ENCODE peak calls at places on chromosome 16, in seven cellular contexts. R, C, F, B, Z, M and K are unnamed samples.

GRCh38 chr16:68939921-68940320 is 96.6 kb downstream of the TANGO6 start:
- DNase-seq in R (no peak), C (no peak), F (no peak), B (no peak), Z (no peak), M (no peak), K (no peak)

GRCh38 chr16:69166946-69167930 is 19.7 kb upstream of the SNTB2 start:
- DNase-seq in R (no peak), C (no peak), F (no peak), B (peak), Z (no peak), M (peak), K (no peak)

GRCh38 chr16:5412721-5413120 is 315.1 kb upstream of the EEF2KMT start:
- DNase-seq in R (no peak), C (no peak), F (no peak), B (no peak), Z (peak), M (no peak), K (no peak)

GRCh38 chr16:69890114-69890890 is 60.8 kb upstream of the CLEC18A start:
- DNase-seq in R (peak), C (no peak), F (peak), B (peak), Z (peak), M (no peak), K (no peak)

GRCh38 chr16:74778646-74779045 is 4.0 kb upstream of the FA2H start:
- DNase-seq in R (peak), C (no peak), F (no peak), B (no peak), Z (no peak), M (no peak), K (no peak)

GRCh38 chr16:13264749-13265552 is 363.6 kb downstream of the SHISA9 start:
- DNase-seq in R (no peak), C (no peak), F (no peak), B (no peak), Z (no peak), M (no peak), K (no peak)

GRCh38 chr16:49333268-49333597 is 40.4 kb upstream of the C16orf78 start:
- DNase-seq in R (no peak), C (no peak), F (no peak), B (no peak), Z (no peak), M (no peak), K (no peak)

GRCh38 chr16:81583893-81584705 is 139.5 kb downstream of the CMIP start:
- DNase-seq in R (no peak), C (peak), F (no peak), B (peak), Z (no peak), M (no peak), K (peak)

GRCh38 chr16:7792346-7792745 is 459.7 kb downstream of the RBFOX1 start:
- DNase-seq in R (no peak), C (no peak), F (no peak), B (no peak), Z (no peak), M (no peak), K (no peak)

GRCh38 chr16:51982715-51983680 is 563.9 kb downstream of the TOX3 start:
- DNase-seq in R (no peak), C (no peak), F (no peak), B (peak), Z (peak), M (peak), K (peak)

GRCh38 chr16:16083421-16084156 is 134.2 kb downstream of the ABCC1 start:
- DNase-seq in R (no peak), C (no peak), F (no peak), B (peak), Z (no peak), M (peak), K (peak)

GRCh38 chr16:10561001-10561400 is 19.4 kb downstream of the EMP2 start:
- DNase-seq in R (no peak), C (no peak), F (no peak), B (no peak), Z (no peak), M (no peak), K (no peak)

GRCh38 chr16:57480127-57480753 is 6.1 kb downstream of the DOK4 start:
- DNase-seq in R (no peak), C (peak), F (no peak), B (no peak), Z (no peak), M (peak), K (peak)

GRCh38 chr16:20849587-20850390 is 43.5 kb downstream of the REXO5 start:
- DNase-seq in R (peak), C (peak), F (peak), B (peak), Z (peak), M (peak), K (peak)

GRCh38 chr16:81730090-81731051 is 48.7 kb upstream of the PLCG2 start:
- DNase-seq in R (peak), C (peak), F (peak), B (peak), Z (peak), M (peak), K (peak)

GRCh38 chr16:50326835-50327465 is 41.8 kb downstream of the BRD7 start:
- DNase-seq in R (no peak), C (no peak), F (no peak), B (peak), Z (no peak), M (peak), K (no peak)

GRCh38 chr16:88988980-88989791 is 12.2 kb upstream of the CBFA2T3 start:
- DNase-seq in R (no peak), C (no peak), F (no peak), B (no peak), Z (no peak), M (no peak), K (no peak)

GRCh38 chr16:14110728-14111251 is 39.7 kb downstream of the MRTFB start:
- DNase-seq in R (no peak), C (no peak), F (no peak), B (no peak), Z (no peak), M (no peak), K (no peak)

GRCh38 chr16:56514845-56515244 is 5.0 kb downstream of the BBS2 start:
- DNase-seq in R (no peak), C (no peak), F (no peak), B (peak), Z (no peak), M (no peak), K (no peak)

DNA sequence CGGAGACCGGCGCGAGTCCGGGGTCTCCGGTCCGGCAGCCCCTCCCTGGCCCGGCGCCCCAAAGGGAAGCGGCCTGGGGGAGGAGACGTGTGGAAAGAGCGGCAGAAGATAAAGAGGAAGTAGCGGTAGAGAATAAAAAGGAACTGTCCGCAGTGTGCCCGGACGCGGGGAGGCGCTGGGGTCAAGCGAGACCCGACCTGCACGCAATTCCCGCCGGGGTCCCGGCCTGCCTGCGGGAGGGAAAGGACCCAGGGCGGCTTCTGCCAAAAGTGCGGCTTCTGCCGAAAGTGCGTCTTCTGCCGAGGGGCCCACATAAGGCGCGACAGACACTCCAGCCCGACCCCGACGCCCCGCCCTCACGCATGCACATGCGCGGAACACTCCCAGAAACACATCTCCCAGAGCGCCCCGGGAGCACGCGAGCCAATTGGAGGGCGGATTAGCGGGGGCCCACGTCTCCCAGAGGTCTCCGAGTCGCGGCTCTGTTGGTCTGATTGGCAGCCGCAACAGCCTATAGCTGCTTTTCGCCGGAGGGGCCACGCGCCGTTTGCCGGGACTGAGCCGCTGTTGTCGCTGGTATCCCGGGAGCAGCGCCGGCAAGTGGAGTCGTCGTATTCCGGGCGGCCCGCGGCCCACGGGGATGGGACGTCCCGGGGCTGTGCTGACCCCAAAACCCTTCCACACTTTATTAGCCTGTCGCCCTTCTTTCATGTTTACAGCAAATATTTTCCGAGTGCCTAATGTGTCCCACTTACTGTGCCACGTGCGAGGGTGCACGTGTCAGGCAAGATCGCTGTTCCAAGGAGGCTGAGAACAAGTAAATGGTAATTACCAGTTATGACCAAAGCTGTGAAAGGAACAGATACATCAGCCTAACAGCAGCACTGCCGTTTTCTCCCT is 8.0 kb upstream of the MEFV start:
- DNase-seq in R (peak), C (peak), F (peak), B (peak), Z (peak), M (peak), K (peak)
- TF ChIP-seq CTCF in R (peak), C (peak), F (no peak), B (peak), Z (no peak), M (peak), K (no peak)

GRCh38 chr16:67339453-67339852 is 12.8 kb downstream of the LRRC36 start:
- DNase-seq in R (no peak), C (no peak), F (no peak), B (peak), Z (no peak), M (no peak), K (no peak)
- TF ChIP-seq CTCF in R (peak), C (no peak), F (no peak), B (no peak), Z (no peak), M (peak), K (no peak)

DNA sequence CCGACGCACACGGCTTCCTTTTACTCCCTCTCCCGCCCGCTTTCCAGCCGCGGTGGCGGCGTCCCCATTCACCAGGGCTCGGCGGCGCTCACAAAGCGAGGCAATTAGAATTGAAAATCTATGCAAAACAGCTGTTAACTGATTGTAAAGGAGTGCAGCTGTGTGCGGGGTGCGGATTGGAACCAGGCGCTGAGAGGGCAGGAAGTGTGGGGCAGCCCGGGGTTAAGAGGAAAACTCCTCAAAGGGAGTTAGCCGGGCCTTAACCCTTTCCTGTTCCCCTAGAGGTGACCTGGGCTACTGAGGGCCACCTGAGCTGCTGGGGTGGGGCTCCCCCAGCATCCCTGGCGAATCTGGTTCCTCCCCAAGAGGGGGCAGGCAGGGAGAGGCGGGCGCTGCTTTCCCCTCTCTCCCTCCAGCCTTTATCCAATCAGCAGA is 5.8 kb upstream of the GSE1 start:
- DNase-seq in R (no peak), C (no peak), F (no peak), B (no peak), Z (peak), M (no peak), K (no peak)
- TF ChIP-seq CTCF in R (no peak), C (no peak), F (no peak), B (no peak), Z (no peak), M (peak), K (no peak)

GRCh38 chr16:85278851-85279250 is 166.6 kb upstream of the CIBAR2 start:
- DNase-seq in R (no peak), C (no peak), F (no peak), B (no peak), Z (no peak), M (no peak), K (no peak)

GRCh38 chr16:85276741-85277140 is 164.5 kb upstream of the CIBAR2 start:
- DNase-seq in R (no peak), C (no peak), F (no peak), B (no peak), Z (no peak), M (no peak), K (no peak)

GRCh38 chr16:85281181-85281580 is 168.9 kb upstream of the CIBAR2 start:
- DNase-seq in R (no peak), C (no peak), F (no peak), B (no peak), Z (no peak), M (no peak), K (no peak)

GRCh38 chr16:85279402-85279801 is 167.1 kb upstream of the CIBAR2 start:
- DNase-seq in R (no peak), C (no peak), F (no peak), B (no peak), Z (no peak), M (no peak), K (no peak)

DNA sequence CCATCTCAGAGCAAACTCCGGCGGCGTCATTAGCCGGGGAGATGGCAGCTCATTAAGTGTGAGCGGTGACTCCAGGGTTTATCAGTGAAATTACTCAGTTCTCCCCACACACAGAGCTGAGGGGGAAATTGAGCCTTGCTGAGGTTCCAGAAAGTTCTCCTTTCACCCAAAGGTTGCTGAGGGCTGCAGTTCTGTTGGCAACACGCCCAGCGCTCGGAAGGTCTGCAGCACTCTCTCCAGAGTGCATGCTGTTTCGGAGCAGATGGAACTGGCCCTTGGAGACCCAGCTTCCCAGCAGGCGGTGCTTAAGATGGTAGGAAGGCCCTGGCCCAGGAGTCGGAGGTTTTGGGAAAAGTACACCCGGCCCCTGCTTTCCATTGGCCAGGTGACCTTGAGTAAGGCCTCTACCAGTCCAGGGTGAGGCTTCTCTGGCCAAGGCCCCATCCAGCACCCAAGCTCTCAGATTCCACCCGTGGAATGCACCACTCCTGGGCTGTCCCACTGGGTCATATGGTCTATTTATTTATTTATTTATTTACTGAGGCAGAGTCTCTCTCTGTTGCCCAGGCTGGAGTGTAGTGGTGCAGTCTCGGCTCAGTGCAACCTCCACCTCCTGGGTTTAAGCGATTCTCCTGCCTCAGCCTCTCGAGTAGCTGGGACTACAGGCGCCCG is 167.7 kb upstream of the CIBAR2 start:
- DNase-seq in R (no peak), C (no peak), F (peak), B (no peak), Z (no peak), M (no peak), K (no peak)
- TF ChIP-seq CTCF in R (no peak), C (no peak), F (no peak), B (no peak), Z (no peak), M (no peak), K (no peak)

GRCh38 chr16:1108299-1109252 is 12.5 kb upstream of the C1QTNF8 start:
- DNase-seq in R (no peak), C (no peak), F (no peak), B (no peak), Z (peak), M (no peak), K (peak)

GRCh38 chr16:1105888-1106620 is 10.0 kb upstream of the C1QTNF8 start:
- DNase-seq in R (peak), C (peak), F (no peak), B (peak), Z (peak), M (peak), K (peak)

GRCh38 chr16:1107141-1107540 is 11.1 kb upstream of the C1QTNF8 start:
- DNase-seq in R (no peak), C (no peak), F (no peak), B (no peak), Z (no peak), M (no peak), K (no peak)

GRCh38 chr16:1107731-1108130 is 11.7 kb upstream of the C1QTNF8 start:
- DNase-seq in R (no peak), C (no peak), F (no peak), B (no peak), Z (no peak), M (no peak), K (no peak)

DNA sequence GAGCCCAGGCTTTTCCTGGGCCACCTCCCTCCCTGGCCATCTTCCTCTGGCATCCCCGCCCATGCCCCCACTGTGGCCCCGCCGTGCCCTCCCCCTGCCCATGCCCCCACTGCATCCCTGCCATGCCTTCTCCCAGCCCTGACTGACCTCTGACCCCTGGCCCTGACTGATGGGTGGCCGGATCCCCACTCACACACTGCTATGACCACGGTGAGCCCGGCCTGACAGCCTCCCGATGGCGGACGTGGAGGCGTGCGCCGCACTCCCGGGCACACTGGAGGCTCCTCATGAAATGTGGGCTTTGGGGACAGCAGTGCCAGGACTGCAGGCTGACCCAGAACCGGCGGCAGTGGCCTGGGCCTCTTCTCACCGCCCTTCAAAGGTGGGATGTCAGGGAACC is 10.6 kb upstream of the C1QTNF8 start:
- DNase-seq in R (no peak), C (no peak), F (no peak), B (no peak), Z (no peak), M (no peak), K (no peak)
- TF ChIP-seq CTCF in R (no peak), C (no peak), F (no peak), B (no peak), Z (no peak), M (no peak), K (no peak)

GRCh38 chr16:28553776-28554633 is at the start of gene SGF29:
- DNase-seq in R (peak), C (peak), F (peak), B (peak), Z (peak), M (peak), K (peak)
- TF ChIP-seq CTCF in R (peak), C (peak), F (peak), B (peak), Z (no peak), M (no peak), K (no peak)